ENCODE peak calls at places on chromosomes 5 and 9, in four cellular contexts. S is GM23338, R is PC-3, W is HCT116. B is an unnamed sample.
A peak's percentile ranks its signal among the peaks of the same experiment; 100 is the strongest.

GRCh38 chr9:137478613-137479314 is 19.6 kb upstream of the NSMF start:
- DNase-seq in R (no peak), W (no peak), S (peak; percentile 66), B (no peak)

GRCh38 chr9:97933573-97933972 is 4.4 kb downstream of the HEMGN start:
- DNase-seq in R (no peak), W (no peak), S (no peak), B (no peak)

GRCh38 chr9:133359420-133360175 is 3.2 kb downstream of the SURF2 start:
- DNase-seq in S (peak; percentile 72), W (no peak), R (no peak), B (peak; percentile 59)

GRCh38 chr9:75830303-75830702 is 60.2 kb upstream of the PCSK5 start:
- DNase-seq in R (no peak), S (no peak), W (no peak), B (no peak)

GRCh38 chr5:92695123-92696084 is 885.6 kb downstream of the NR2F1-AS1 start:
- DNase-seq in S (no peak), W (no peak), R (no peak), B (no peak)

GRCh38 chr5:43044181-43044914 is 4.2 kb upstream of the ANXA2R start:
- DNase-seq in S (peak; percentile 81), R (peak; percentile 81), W (no peak), B (no peak)

GRCh38 chr5:79827159-79827562 is 137.5 kb downstream of the CMYA5 start:
- DNase-seq in R (no peak), S (no peak), W (no peak), B (no peak)

GRCh38 chr5:109779036-109779735 is 89.5 kb downstream of the MAN2A1 start:
- DNase-seq in S (no peak), R (no peak), W (no peak), B (no peak)

GRCh38 chr5:128536861-128537305 is 1.2 kb downstream of the FBN2 start:
- DNase-seq in R (no peak), S (peak; percentile 55), W (no peak), B (peak; percentile 65)

GRCh38 chr5:10315824-10316509 is 8.3 kb upstream of the CMBL start:
- DNase-seq in W (no peak), R (no peak), S (peak; percentile 66), B (no peak)

GRCh38 chr5:108260105-108260857 is 121.6 kb downstream of the FBXL17 start:
- DNase-seq in W (peak; percentile 73), S (peak; percentile 95), R (peak; percentile 89), B (peak; percentile 90)

GRCh38 chr5:66972004-66972403 is 224.6 kb downstream of the CD180 start:
- DNase-seq in R (no peak), S (no peak), W (no peak), B (no peak)

GRCh38 chr5:122790354-122791123 is 15.7 kb downstream of the SNX2 start:
- DNase-seq in S (no peak), R (no peak), W (no peak), B (no peak)
- H3K9me2 ChIP-seq in S (no peaks in the 10 kb centered on the region), R (no peaks in the 10 kb centered on the region), W (no peaks in the 10 kb centered on the region), B (no peaks in the 10 kb centered on the region)

GRCh38 chr5:173230741-173231380 is 4.1 kb downstream of the NKX2-5 start:
- DNase-seq in R (no peak), W (no peak), S (no peak), B (no peak)

GRCh38 chr5:173229966-173230740 is 4.9 kb downstream of the NKX2-5 start:
- DNase-seq in S (peak; percentile 31), R (no peak), W (no peak), B (no peak)

GRCh38 chr5:173228639-173229380 is 6.2 kb downstream of the NKX2-5 start:
- DNase-seq in S (peak; percentile 62), W (no peak), R (no peak), B (peak; percentile 50)

GRCh38 chr5:173228107-173228506 is 6.9 kb downstream of the NKX2-5 start:
- DNase-seq in S (peak; percentile 18), R (no peak), W (no peak), B (no peak)

GRCh38 chr5:173229381-173229959 is 5.5 kb downstream of the NKX2-5 start:
- DNase-seq in R (no peak), S (peak; percentile 36), W (no peak), B (no peak)
- TF ChIP-seq EZH2 in R (no peak), S (no peak), W (no peak), B (peak; percentile 71)

DNA sequence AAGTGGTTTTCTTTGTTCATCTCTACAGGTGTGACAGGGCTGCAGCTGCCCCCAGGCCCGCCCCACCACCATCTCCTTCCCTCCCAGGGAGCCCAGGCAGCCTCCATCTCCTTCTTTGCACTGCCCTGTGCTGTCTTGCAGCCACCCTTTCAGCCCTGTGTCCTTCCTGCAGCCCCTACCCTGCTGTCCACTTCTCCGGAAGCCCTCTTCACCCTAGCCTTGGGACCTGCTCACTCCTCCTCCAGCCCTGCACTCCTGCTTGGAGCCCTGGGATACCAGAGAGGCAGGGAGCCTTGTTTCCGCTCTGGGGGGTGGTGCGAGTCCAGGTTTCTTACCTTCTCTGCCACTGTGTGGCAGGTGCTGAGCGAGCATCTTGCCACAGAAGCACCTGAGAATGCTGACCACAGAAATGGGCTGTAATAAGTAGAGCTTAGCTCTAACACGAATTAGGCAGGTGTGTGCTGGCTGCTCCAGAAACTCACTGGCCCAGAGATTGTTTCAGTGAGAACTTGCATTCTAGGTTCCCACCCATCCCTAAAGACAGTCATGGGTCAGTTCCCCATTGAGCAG is 51.3 kb upstream of the GADD45G start:
- DNase-seq in R (no peak), W (no peak), S (no peak), B (no peak)
- H3K9me2 ChIP-seq in R (no peaks in the 10 kb centered on the region), W (no peaks in the 10 kb centered on the region), S (no peaks in the 10 kb centered on the region), B (no peaks in the 10 kb centered on the region)

DNA sequence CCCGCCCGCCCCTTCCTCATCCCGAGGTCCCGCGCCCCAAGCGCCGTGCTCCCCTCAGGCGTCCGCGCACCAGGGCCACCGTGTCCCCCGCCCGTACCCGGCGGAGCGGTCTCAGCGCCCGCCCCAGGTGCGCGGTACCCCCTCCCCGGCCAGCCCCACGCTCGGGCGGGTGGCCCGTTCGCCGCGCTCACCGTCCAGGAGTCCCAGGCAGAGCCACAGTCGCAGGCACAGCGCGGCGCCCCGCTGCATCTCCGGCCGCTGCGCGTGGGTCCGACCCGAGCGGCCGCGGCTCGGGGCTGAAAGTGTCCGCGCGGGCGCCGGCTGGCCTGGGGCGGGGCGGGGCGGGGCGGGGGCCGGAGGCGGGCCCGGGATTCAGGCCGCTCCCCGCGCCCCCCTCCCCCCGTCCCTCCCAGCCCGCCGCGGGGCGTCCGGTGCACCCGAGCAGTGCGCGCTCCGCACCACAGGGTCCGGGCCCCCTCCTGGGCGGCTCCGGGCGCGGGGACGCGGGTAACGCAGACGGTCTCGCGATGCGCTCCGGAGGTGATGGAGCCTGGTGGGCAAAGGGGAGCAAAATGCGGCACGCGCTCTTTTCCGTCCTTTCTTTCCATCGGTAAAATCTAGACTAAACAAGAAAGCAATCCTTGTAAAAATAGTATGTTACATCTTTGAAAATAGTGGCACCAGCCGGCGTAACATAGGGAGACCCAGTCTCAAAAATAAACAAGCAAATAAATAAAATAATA is at the start of gene FLT4:
- DNase-seq in W (no peak), R (no peak), S (peak; percentile 56), B (peak; percentile 13)
- TF ChIP-seq EZH2 in W (no peak), R (no peak), S (peak; percentile 84), B (peak; percentile 90)

GRCh38 chr9:34256987-34257585 is 72.0 kb downstream of the KIF24 start:
- DNase-seq in R (no peak), S (no peak), W (no peak), B (no peak)

GRCh38 chr9:34254141-34254913 is 74.7 kb downstream of the KIF24 start:
- DNase-seq in W (peak; percentile 28), S (no peak), R (peak; percentile 87), B (peak; percentile 37)

GRCh38 chr9:34253460-34253837 is 74.6 kb downstream of the UBAP1 start:
- DNase-seq in R (peak; percentile 23), S (no peak), W (no peak), B (peak; percentile 24)

GRCh38 chr9:34254966-34255825 is 73.9 kb downstream of the KIF24 start:
- DNase-seq in W (no peak), S (no peak), R (peak; percentile 12), B (no peak)

GRCh38 chr9:34256104-34256503 is 73.0 kb downstream of the KIF24 start:
- DNase-seq in S (peak; percentile 44), R (peak; percentile 5), W (no peak), B (no peak)
- H3K9me2 ChIP-seq in S (no peaks in the 10 kb centered on the region), R (no peaks in the 10 kb centered on the region), W (no peaks in the 10 kb centered on the region), B (no peaks in the 10 kb centered on the region)

GRCh38 chr5:160312139-160312959 is at the start of gene CCNJL:
- DNase-seq in W (no peak), R (peak; percentile 74), S (peak; percentile 90), B (peak; percentile 85)
- TF ChIP-seq EZH2 in W (no peak), R (no peak), S (no peak), B (no peak)

GRCh38 chr5:145222622-145223021 is 612.5 kb downstream of the PRELID2 start:
- DNase-seq in S (no peak), R (no peak), W (no peak), B (no peak)
- H3K9me2 ChIP-seq in S (no peaks in the 10 kb centered on the region), R (no peaks in the 10 kb centered on the region), W (no peaks in the 10 kb centered on the region), B (no peaks in the 10 kb centered on the region)

GRCh38 chr5:149345892-149346222 is 558 bp downstream of the GRPEL2 start:
- DNase-seq in R (peak; percentile 52), S (peak; percentile 61), W (no peak), B (peak; percentile 44)

GRCh38 chr5:149352169-149352568 is 5.7 kb upstream of the PCYOX1L start:
- DNase-seq in S (no peak), R (no peak), W (no peak), B (no peak)

GRCh38 chr5:149349382-149349781 is 4.1 kb downstream of the GRPEL2 start:
- DNase-seq in S (no peak), R (no peak), W (no peak), B (no peak)

GRCh38 chr5:149345147-149345891 is at the start of gene GRPEL2:
- DNase-seq in R (peak; percentile 100), W (peak; percentile 96), S (peak; percentile 98), B (peak; percentile 98)

GRCh38 chr5:149348463-149348862 is 3.2 kb downstream of the GRPEL2 start:
- DNase-seq in W (no peak), R (no peak), S (no peak), B (no peak)
- TF ChIP-seq EZH2 in W (no peak), R (no peak), S (no peak), B (no peak)

GRCh38 chr9:71253021-71253420 is 131.6 kb upstream of the TRPM3 start:
- DNase-seq in S (no peak), W (no peak), R (no peak), B (no peak)
- H3K9me2 ChIP-seq in S (no peaks in the 10 kb centered on the region), W (no peaks in the 10 kb centered on the region), R (no peaks in the 10 kb centered on the region), B (no peaks in the 10 kb centered on the region)

DNA sequence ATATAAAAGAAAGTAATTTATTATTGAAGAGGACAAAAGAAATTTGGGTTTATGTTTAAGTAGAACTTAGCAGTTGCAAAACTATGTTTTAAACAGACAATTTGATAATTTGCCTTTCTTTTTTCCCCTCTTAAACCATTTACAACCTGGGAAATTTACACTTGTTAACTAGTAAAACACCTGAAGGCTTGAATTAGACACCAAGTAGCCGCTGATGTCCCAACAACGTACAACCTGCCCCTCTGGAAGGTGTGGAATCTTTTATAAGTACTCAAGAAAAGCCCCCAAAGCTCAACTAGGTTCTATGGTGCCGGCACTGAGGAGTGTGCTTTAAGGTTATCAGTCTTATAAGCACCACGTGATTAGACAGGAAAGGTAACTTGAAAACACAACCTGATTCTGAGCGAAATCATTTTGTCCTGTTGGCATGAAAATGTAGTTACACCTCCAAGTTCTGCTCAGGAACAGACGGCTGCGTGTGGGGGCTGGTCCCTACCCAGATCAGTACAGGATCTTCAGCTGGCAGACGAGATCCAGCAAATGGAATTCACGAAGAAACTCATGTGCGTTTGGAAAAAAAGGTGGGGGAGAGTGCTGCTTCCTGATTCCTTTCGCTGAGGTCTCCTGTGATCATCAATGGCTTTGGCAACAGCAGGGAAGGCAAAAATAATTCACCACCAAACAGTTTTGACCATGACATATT is 195.6 kb downstream of the MEF2C start:
- DNase-seq in R (no peak), S (peak; percentile 34), W (no peak), B (no peak)
- TF ChIP-seq EZH2 in R (no peak), S (peak; percentile 64), W (no peak), B (peak; percentile 4)

B was measured in hepatocyte.